ENCODE peak calls at places on chromosomes 7 and 10, in seven cellular contexts. Y is renal cortical epithelial cell, L is NCI-H1048, G is fibroblast of the aortic adventitia, F is T-helper 2 cell, M is Karpas-422, H is OCI-M1. B is an unnamed sample.
A peak's percentile ranks its signal among the peaks of the same experiment; 100 is the strongest.

GRCh38 chr10:88858493-88858892 is 6.8 kb upstream of the ANKRD22 start:
- DNase-seq in F (no peak), H (no peak), M (no peak), G (no peak), Y (peak; percentile 44), L (no peak), B (no peak)

GRCh38 chr10:78977761-78978305 is 90.9 kb upstream of the ZMIZ1 start:
- DNase-seq in Y (peak; percentile 98), L (no peak), G (peak; percentile 67), M (no peak), F (no peak), H (peak; percentile 11), B (peak; percentile 95)

GRCh38 chr7:133773601-133774000 is 353.5 kb upstream of the LRGUK start:
- DNase-seq in M (no peak), Y (no peak), H (no peak), G (no peak), F (no peak), L (no peak), B (no peak)

GRCh38 chr7:1663857-1664651 is 6.0 kb upstream of the ELFN1 start:
- DNase-seq in G (no peak), H (no peak), L (no peak), F (no peak), M (no peak), Y (no peak), B (peak; percentile 4)

GRCh38 chr7:117411539-117411938 is 15.8 kb downstream of the ASZ1 start:
- DNase-seq in M (no peak), H (no peak), G (no peak), F (no peak), L (no peak), Y (no peak), B (no peak)

GRCh38 chr7:31069880-31070555 is 17.9 kb downstream of the ADCYAP1R1 start:
- DNase-seq in Y (no peak), F (no peak), L (no peak), M (no peak), H (no peak), G (no peak), B (no peak)

GRCh38 chr7:50856821-50857220 is 74.1 kb upstream of the GRB10 start:
- DNase-seq in G (peak; percentile 42), F (no peak), L (no peak), H (no peak), M (no peak), Y (no peak), B (no peak)

GRCh38 chr10:32068569-32068968 is 12.3 kb upstream of the KIF5B start:
- DNase-seq in H (no peak), L (no peak), Y (no peak), F (no peak), G (no peak), M (no peak), B (no peak)

GRCh38 chr10:133459454-133460207 is 5.9 kb downstream of the SCART1 start:
- DNase-seq in F (no peak), G (no peak), Y (no peak), M (no peak), H (no peak), L (no peak), B (no peak)